ENCODE peak calls at places on chromosomes 5 and 9, in four cellular contexts. One of them, this sample, is unnamed.
A peak's percentile ranks its signal among the peaks of the same experiment; 100 is the strongest.

GRCh38 chr5:78691073-78691960 is 42.7 kb upstream of the LHFPL2 start:
- DNase-seq in activated T-helper 1 cell treated with anti-CD3 and anti-CD28 coated beads, Interleukin-12 subunit alpha, Interleukin-12 subunit beta, Interleukin-2, Interleukin-4 antibody, amounts not matched to agents 30 ng/mL and 10 ng/mL and 1 ng/mL, durations not matched to agents 14 hours and 24 hours and 36 hours: no peak
- DNase-seq in left ventricle myocardium superior: no peak
- DNase-seq in heart right ventricle: no peak
- DNase-seq in this sample: no peak

GRCh38 chr9:3191715-3192114 is 334.1 kb downstream of the RFX3 start:
- DNase-seq in activated T-helper 1 cell treated with anti-CD3 and anti-CD28 coated beads, Interleukin-12 subunit alpha, Interleukin-12 subunit beta, Interleukin-2, Interleukin-4 antibody, amounts not matched to agents 30 ng/mL and 10 ng/mL and 1 ng/mL, durations not matched to agents 14 hours and 24 hours and 36 hours: no peak
- DNase-seq in left ventricle myocardium superior: no peak
- DNase-seq in heart right ventricle: no peak
- DNase-seq in this sample: no peak

GRCh38 chr5:74596930-74597329 is 43.6 kb downstream of the ENC1 start:
- DNase-seq in activated T-helper 1 cell treated with anti-CD3 and anti-CD28 coated beads, Interleukin-12 subunit alpha, Interleukin-12 subunit beta, Interleukin-2, Interleukin-4 antibody, amounts not matched to agents 30 ng/mL and 10 ng/mL and 1 ng/mL, durations not matched to agents 14 hours and 24 hours and 36 hours: no peak
- DNase-seq in left ventricle myocardium superior: no peak
- DNase-seq in heart right ventricle: no peak
- DNase-seq in this sample: no peak

GRCh38 chr5:78760411-78761169 is 112.0 kb upstream of the LHFPL2 start:
- DNase-seq in activated T-helper 1 cell treated with anti-CD3 and anti-CD28 coated beads, Interleukin-12 subunit alpha, Interleukin-12 subunit beta, Interleukin-2, Interleukin-4 antibody, amounts not matched to agents 30 ng/mL and 10 ng/mL and 1 ng/mL, durations not matched to agents 14 hours and 24 hours and 36 hours: no peak
- DNase-seq in left ventricle myocardium superior: no peak
- DNase-seq in heart right ventricle: no peak
- DNase-seq in this sample: no peak

GRCh38 chr5:151895660-151896040 is 29.0 kb downstream of the GLRA1 start:
- DNase-seq in activated T-helper 1 cell treated with anti-CD3 and anti-CD28 coated beads, Interleukin-12 subunit alpha, Interleukin-12 subunit beta, Interleukin-2, Interleukin-4 antibody, amounts not matched to agents 30 ng/mL and 10 ng/mL and 1 ng/mL, durations not matched to agents 14 hours and 24 hours and 36 hours: no peak
- DNase-seq in left ventricle myocardium superior: no peak
- DNase-seq in heart right ventricle: no peak
- DNase-seq in this sample: no peak

GRCh38 chr9:109121218-109121796 is 1.6 kb upstream of the TMEM245 start:
- DNase-seq in activated T-helper 1 cell treated with anti-CD3 and anti-CD28 coated beads, Interleukin-12 subunit alpha, Interleukin-12 subunit beta, Interleukin-2, Interleukin-4 antibody, amounts not matched to agents 30 ng/mL and 10 ng/mL and 1 ng/mL, durations not matched to agents 14 hours and 24 hours and 36 hours: no peak
- DNase-seq in left ventricle myocardium superior: no peak
- DNase-seq in heart right ventricle: no peak
- DNase-seq in this sample: no peak

GRCh38 chr5:96924016-96924443 is 11.8 kb upstream of the LNPEP start:
- DNase-seq in activated T-helper 1 cell treated with anti-CD3 and anti-CD28 coated beads, Interleukin-12 subunit alpha, Interleukin-12 subunit beta, Interleukin-2, Interleukin-4 antibody, amounts not matched to agents 30 ng/mL and 10 ng/mL and 1 ng/mL, durations not matched to agents 14 hours and 24 hours and 36 hours: no peak
- DNase-seq in left ventricle myocardium superior: no peak
- DNase-seq in heart right ventricle: no peak
- DNase-seq in this sample: no peak

GRCh38 chr9:16133556-16134227 is 580.8 kb downstream of the CCDC171 start:
- DNase-seq in activated T-helper 1 cell treated with anti-CD3 and anti-CD28 coated beads, Interleukin-12 subunit alpha, Interleukin-12 subunit beta, Interleukin-2, Interleukin-4 antibody, amounts not matched to agents 30 ng/mL and 10 ng/mL and 1 ng/mL, durations not matched to agents 14 hours and 24 hours and 36 hours: no peak
- DNase-seq in left ventricle myocardium superior: peak; percentile 44
- DNase-seq in heart right ventricle: peak; percentile 28
- DNase-seq in this sample: no peak

GRCh38 chr9:15268317-15268716 is 38.7 kb downstream of the TTC39B start:
- DNase-seq in activated T-helper 1 cell treated with anti-CD3 and anti-CD28 coated beads, Interleukin-12 subunit alpha, Interleukin-12 subunit beta, Interleukin-2, Interleukin-4 antibody, amounts not matched to agents 30 ng/mL and 10 ng/mL and 1 ng/mL, durations not matched to agents 14 hours and 24 hours and 36 hours: no peak
- DNase-seq in left ventricle myocardium superior: no peak
- DNase-seq in heart right ventricle: no peak
- DNase-seq in this sample: no peak

This sample was measured in NK-92 treated with Interleukin-12 subunit alpha and Interleukin-12 subunit beta, amount 100 ng/mL, for 24 hours.